ENCODE peak calls at places on chromosomes 3 and 15, in eight cellular contexts. One of them, this sample, is unnamed.
A peak's percentile ranks its signal among the peaks of the same experiment; 100 is the strongest.

GRCh38 chr3:13470894-13471574 is 9.1 kb upstream of the HDAC11 start:
- DNase-seq in T-helper 2 cell: no peak
- DNase-seq in MCF 10A: no peak
- DNase-seq in globus pallidus: no peak
- DNase-seq in GM13976: no peak
- DNase-seq in tibial artery: peak; percentile 37
- DNase-seq in cardiac fibroblast: no peak
- DNase-seq in HTR-8/SVneo: no peak
- DNase-seq in this sample: no peak

GRCh38 chr3:155334897-155335883 is 41.7 kb upstream of the STRIT1 start:
- DNase-seq in T-helper 2 cell: no peak
- DNase-seq in MCF 10A: no peak
- DNase-seq in globus pallidus: no peak
- DNase-seq in GM13976: no peak
- DNase-seq in tibial artery: no peak
- DNase-seq in cardiac fibroblast: peak; percentile 59
- DNase-seq in HTR-8/SVneo: no peak
- DNase-seq in this sample: no peak

GRCh38 chr3:84963137-84963536 is 4.3 kb downstream of the CADM2 start:
- DNase-seq in T-helper 2 cell: no peak
- DNase-seq in MCF 10A: no peak
- DNase-seq in globus pallidus: peak; percentile 40
- DNase-seq in GM13976: no peak
- DNase-seq in tibial artery: no peak
- DNase-seq in cardiac fibroblast: no peak
- DNase-seq in HTR-8/SVneo: no peak
- DNase-seq in this sample: no peak

GRCh38 chr3:177640319-177640997 is 443.2 kb upstream of the TBL1XR1 start:
- DNase-seq in T-helper 2 cell: no peak
- DNase-seq in MCF 10A: peak; percentile 6
- DNase-seq in globus pallidus: no peak
- DNase-seq in GM13976: no peak
- DNase-seq in tibial artery: no peak
- DNase-seq in cardiac fibroblast: no peak
- DNase-seq in HTR-8/SVneo: no peak
- DNase-seq in this sample: no peak

GRCh38 chr3:138496436-138496835 is 62.0 kb downstream of the ESYT3 start:
- DNase-seq in T-helper 2 cell: no peak
- DNase-seq in MCF 10A: no peak
- DNase-seq in globus pallidus: no peak
- DNase-seq in GM13976: no peak
- DNase-seq in tibial artery: no peak
- DNase-seq in cardiac fibroblast: no peak
- DNase-seq in HTR-8/SVneo: no peak
- DNase-seq in this sample: no peak

GRCh38 chr3:15681668-15682067 is 80.1 kb downstream of the BTD start:
- DNase-seq in T-helper 2 cell: no peak
- DNase-seq in MCF 10A: peak; percentile 12
- DNase-seq in globus pallidus: no peak
- DNase-seq in GM13976: no peak
- DNase-seq in tibial artery: no peak
- DNase-seq in cardiac fibroblast: peak; percentile 14
- DNase-seq in HTR-8/SVneo: no peak
- DNase-seq in this sample: no peak

GRCh38 chr15:62112616-62113593 is 46.1 kb downstream of the C2CD4A start:
- DNase-seq in T-helper 2 cell: no peak
- DNase-seq in MCF 10A: peak; percentile 93
- DNase-seq in globus pallidus: no peak
- DNase-seq in GM13976: no peak
- DNase-seq in tibial artery: no peak
- DNase-seq in cardiac fibroblast: peak; percentile 76
- DNase-seq in HTR-8/SVneo: peak; percentile 30
- DNase-seq in this sample: no peak

GRCh38 chr3:72725229-72725628 is 123.0 kb downstream of the SHQ1 start:
- DNase-seq in T-helper 2 cell: no peak
- DNase-seq in MCF 10A: no peak
- DNase-seq in globus pallidus: no peak
- DNase-seq in GM13976: no peak
- DNase-seq in tibial artery: no peak
- DNase-seq in cardiac fibroblast: no peak
- DNase-seq in HTR-8/SVneo: no peak
- DNase-seq in this sample: no peak

GRCh38 chr15:85580914-85581313 is 200.5 kb downstream of the AKAP13 start:
- DNase-seq in T-helper 2 cell: peak; percentile 50
- DNase-seq in MCF 10A: no peak
- DNase-seq in globus pallidus: no peak
- DNase-seq in GM13976: no peak
- DNase-seq in tibial artery: no peak
- DNase-seq in cardiac fibroblast: no peak
- DNase-seq in HTR-8/SVneo: no peak
- DNase-seq in this sample: no peak

GRCh38 chr3:59660376-59660775 is 610.6 kb upstream of the CFAP20DC start:
- DNase-seq in T-helper 2 cell: no peak
- DNase-seq in MCF 10A: peak; percentile 55
- DNase-seq in globus pallidus: no peak
- DNase-seq in GM13976: no peak
- DNase-seq in tibial artery: no peak
- DNase-seq in cardiac fibroblast: no peak
- DNase-seq in HTR-8/SVneo: no peak
- DNase-seq in this sample: no peak

GRCh38 chr3:94904275-94904674 is 841.4 kb downstream of the NSUN3 start:
- DNase-seq in T-helper 2 cell: no peak
- DNase-seq in MCF 10A: no peak
- DNase-seq in globus pallidus: no peak
- DNase-seq in GM13976: no peak
- DNase-seq in tibial artery: no peak
- DNase-seq in cardiac fibroblast: no peak
- DNase-seq in HTR-8/SVneo: no peak
- DNase-seq in this sample: no peak

GRCh38 chr15:101038327-101039003 is 119.3 kb downstream of the LRRK1 start:
- DNase-seq in T-helper 2 cell: no peak
- DNase-seq in MCF 10A: no peak
- DNase-seq in globus pallidus: no peak
- DNase-seq in GM13976: no peak
- DNase-seq in tibial artery: peak; percentile 12
- DNase-seq in cardiac fibroblast: no peak
- DNase-seq in HTR-8/SVneo: no peak
- DNase-seq in this sample: no peak

GRCh38 chr3:15637131-15637951 is 35.8 kb downstream of the BTD start:
- DNase-seq in T-helper 2 cell: no peak
- DNase-seq in MCF 10A: no peak
- DNase-seq in globus pallidus: no peak
- DNase-seq in GM13976: no peak
- DNase-seq in tibial artery: no peak
- DNase-seq in cardiac fibroblast: no peak
- DNase-seq in HTR-8/SVneo: no peak
- DNase-seq in this sample: no peak

GRCh38 chr3:146218880-146219866 is 31.7 kb downstream of the PLSCR4 start:
- DNase-seq in T-helper 2 cell: no peak
- DNase-seq in MCF 10A: peak; percentile 49
- DNase-seq in globus pallidus: peak; percentile 28
- DNase-seq in GM13976: peak; percentile 41
- DNase-seq in tibial artery: no peak
- DNase-seq in cardiac fibroblast: peak; percentile 65
- DNase-seq in HTR-8/SVneo: peak; percentile 26
- DNase-seq in this sample: no peak

GRCh38 chr3:128618398-128618726 is 32.3 kb downstream of the RPN1 start:
- DNase-seq in T-helper 2 cell: no peak
- DNase-seq in MCF 10A: no peak
- DNase-seq in globus pallidus: no peak
- DNase-seq in GM13976: no peak
- DNase-seq in tibial artery: no peak
- DNase-seq in cardiac fibroblast: no peak
- DNase-seq in HTR-8/SVneo: no peak
- DNase-seq in this sample: no peak

GRCh38 chr15:57951328-57951932 is 114.1 kb downstream of the ALDH1A2 start:
- DNase-seq in T-helper 2 cell: no peak
- DNase-seq in MCF 10A: no peak
- DNase-seq in globus pallidus: no peak
- DNase-seq in GM13976: no peak
- DNase-seq in tibial artery: no peak
- DNase-seq in cardiac fibroblast: no peak
- DNase-seq in HTR-8/SVneo: no peak
- DNase-seq in this sample: no peak

GRCh38 chr3:150147776-150148175 is 177.1 kb upstream of the PFN2 start:
- DNase-seq in T-helper 2 cell: no peak
- DNase-seq in MCF 10A: no peak
- DNase-seq in globus pallidus: no peak
- DNase-seq in GM13976: no peak
- DNase-seq in tibial artery: no peak
- DNase-seq in cardiac fibroblast: peak; percentile 49
- DNase-seq in HTR-8/SVneo: peak; percentile 17
- DNase-seq in this sample: no peak

GRCh38 chr3:150811984-150812383 is 49.0 kb upstream of the SIAH2 start:
- DNase-seq in T-helper 2 cell: no peak
- DNase-seq in MCF 10A: no peak
- DNase-seq in globus pallidus: no peak
- DNase-seq in GM13976: no peak
- DNase-seq in tibial artery: no peak
- DNase-seq in cardiac fibroblast: no peak
- DNase-seq in HTR-8/SVneo: no peak
- DNase-seq in this sample: no peak

GRCh38 chr3:66466606-66467270 is 34.1 kb downstream of the LRIG1 start:
- DNase-seq in T-helper 2 cell: no peak
- DNase-seq in MCF 10A: no peak
- DNase-seq in globus pallidus: no peak
- DNase-seq in GM13976: no peak
- DNase-seq in tibial artery: no peak
- DNase-seq in cardiac fibroblast: no peak
- DNase-seq in HTR-8/SVneo: no peak
- DNase-seq in this sample: no peak

GRCh38 chr3:116085456-116085855 is 359.8 kb downstream of the LSAMP start:
- DNase-seq in T-helper 2 cell: no peak
- DNase-seq in MCF 10A: peak; percentile 9
- DNase-seq in globus pallidus: no peak
- DNase-seq in GM13976: no peak
- DNase-seq in tibial artery: no peak
- DNase-seq in cardiac fibroblast: no peak
- DNase-seq in HTR-8/SVneo: no peak
- DNase-seq in this sample: no peak

GRCh38 chr3:132605374-132605792 is 8.3 kb downstream of the ACKR4 start:
- DNase-seq in T-helper 2 cell: no peak
- DNase-seq in MCF 10A: no peak
- DNase-seq in globus pallidus: no peak
- DNase-seq in GM13976: no peak
- DNase-seq in tibial artery: no peak
- DNase-seq in cardiac fibroblast: peak; percentile 49
- DNase-seq in HTR-8/SVneo: no peak
- DNase-seq in this sample: no peak

GRCh38 chr3:165895919-165896318 is 58.7 kb upstream of the BCHE start:
- DNase-seq in T-helper 2 cell: no peak
- DNase-seq in MCF 10A: peak; percentile 39
- DNase-seq in globus pallidus: no peak
- DNase-seq in GM13976: no peak
- DNase-seq in tibial artery: no peak
- DNase-seq in cardiac fibroblast: no peak
- DNase-seq in HTR-8/SVneo: no peak
- DNase-seq in this sample: no peak

GRCh38 chr3:11948866-11949265 is 55.3 kb upstream of the SYN2 start:
- DNase-seq in T-helper 2 cell: no peak
- DNase-seq in MCF 10A: no peak
- DNase-seq in globus pallidus: no peak
- DNase-seq in GM13976: no peak
- DNase-seq in tibial artery: no peak
- DNase-seq in cardiac fibroblast: no peak
- DNase-seq in HTR-8/SVneo: no peak
- DNase-seq in this sample: no peak

GRCh38 chr3:32842531-32842931 is 24.7 kb downstream of the TRIM71 start:
- DNase-seq in T-helper 2 cell: no peak
- DNase-seq in MCF 10A: no peak
- DNase-seq in globus pallidus: no peak
- DNase-seq in GM13976: no peak
- DNase-seq in tibial artery: no peak
- DNase-seq in cardiac fibroblast: no peak
- DNase-seq in HTR-8/SVneo: no peak
- DNase-seq in this sample: no peak

GRCh38 chr15:23857028-23857641 is 170.0 kb upstream of the NDN start:
- DNase-seq in T-helper 2 cell: no peak
- DNase-seq in MCF 10A: no peak
- DNase-seq in globus pallidus: peak; percentile 40
- DNase-seq in GM13976: no peak
- DNase-seq in tibial artery: no peak
- DNase-seq in cardiac fibroblast: peak; percentile 13
- DNase-seq in HTR-8/SVneo: no peak
- DNase-seq in this sample: no peak

GRCh38 chr15:80210612-80211554 is 41.1 kb downstream of the CTXND1 start:
- DNase-seq in T-helper 2 cell: no peak
- DNase-seq in MCF 10A: no peak
- DNase-seq in globus pallidus: no peak
- DNase-seq in GM13976: peak; percentile 37
- DNase-seq in tibial artery: no peak
- DNase-seq in cardiac fibroblast: no peak
- DNase-seq in HTR-8/SVneo: no peak
- DNase-seq in this sample: no peak

GRCh38 chr3:118541791-118542190 is 492.9 kb downstream of the IGSF11 start:
- DNase-seq in T-helper 2 cell: no peak
- DNase-seq in MCF 10A: no peak
- DNase-seq in globus pallidus: no peak
- DNase-seq in GM13976: no peak
- DNase-seq in tibial artery: no peak
- DNase-seq in cardiac fibroblast: no peak
- DNase-seq in HTR-8/SVneo: no peak
- DNase-seq in this sample: no peak

GRCh38 chr3:111619833-111620232 is 24.7 kb upstream of the ZBED2 start:
- DNase-seq in T-helper 2 cell: no peak
- DNase-seq in MCF 10A: peak; percentile 91
- DNase-seq in globus pallidus: no peak
- DNase-seq in GM13976: no peak
- DNase-seq in tibial artery: no peak
- DNase-seq in cardiac fibroblast: no peak
- DNase-seq in HTR-8/SVneo: no peak
- DNase-seq in this sample: no peak

GRCh38 chr3:48240711-48241491 is at the start of gene ZNF589:
- DNase-seq in T-helper 2 cell: peak; percentile 94
- DNase-seq in MCF 10A: peak; percentile 97
- DNase-seq in globus pallidus: peak; percentile 84
- DNase-seq in GM13976: peak; percentile 97
- DNase-seq in tibial artery: peak; percentile 94
- DNase-seq in cardiac fibroblast: peak; percentile 94
- DNase-seq in HTR-8/SVneo: peak; percentile 91
- DNase-seq in this sample: peak; percentile 91

GRCh38 chr3:14847613-14848541 is 29.1 kb downstream of the FGD5 start:
- DNase-seq in T-helper 2 cell: no peak
- DNase-seq in MCF 10A: peak; percentile 10
- DNase-seq in globus pallidus: no peak
- DNase-seq in GM13976: peak; percentile 52
- DNase-seq in tibial artery: peak; percentile 76
- DNase-seq in cardiac fibroblast: peak; percentile 13
- DNase-seq in HTR-8/SVneo: no peak
- DNase-seq in this sample: no peak

GRCh38 chr15:29822100-29822684 is at the start of gene TJP1:
- DNase-seq in T-helper 2 cell: no peak
- DNase-seq in MCF 10A: peak; percentile 82
- DNase-seq in globus pallidus: peak; percentile 66
- DNase-seq in GM13976: peak; percentile 20
- DNase-seq in tibial artery: peak; percentile 85
- DNase-seq in cardiac fibroblast: peak; percentile 84
- DNase-seq in HTR-8/SVneo: peak; percentile 57
- DNase-seq in this sample: no peak

GRCh38 chr15:81069356-81069755 is 64.7 kb upstream of the CFAP161 start:
- DNase-seq in T-helper 2 cell: no peak
- DNase-seq in MCF 10A: no peak
- DNase-seq in globus pallidus: no peak
- DNase-seq in GM13976: no peak
- DNase-seq in tibial artery: no peak
- DNase-seq in cardiac fibroblast: no peak
- DNase-seq in HTR-8/SVneo: no peak
- DNase-seq in this sample: no peak

GRCh38 chr15:77036537-77037474 is 34.1 kb downstream of the TSPAN3 start:
- DNase-seq in T-helper 2 cell: no peak
- DNase-seq in MCF 10A: no peak
- DNase-seq in globus pallidus: no peak
- DNase-seq in GM13976: peak; percentile 17
- DNase-seq in tibial artery: peak; percentile 65
- DNase-seq in cardiac fibroblast: peak; percentile 17
- DNase-seq in HTR-8/SVneo: no peak
- DNase-seq in this sample: no peak

GRCh38 chr3:52291508-52292181 is 4.0 kb downstream of the GLYCTK start:
- DNase-seq in T-helper 2 cell: no peak
- DNase-seq in MCF 10A: no peak
- DNase-seq in globus pallidus: no peak
- DNase-seq in GM13976: peak; percentile 84
- DNase-seq in tibial artery: no peak
- DNase-seq in cardiac fibroblast: peak; percentile 39
- DNase-seq in HTR-8/SVneo: no peak
- DNase-seq in this sample: no peak

This sample was measured in activated CD4-positive, CD25-positive, alpha-beta regulatory T cell treated with anti-CD3 and anti-CD28 coated beads, Interleukin-2, amount 50 U/mL, for 16 hours.